ENCODE peak calls at places on chromosome 18, in eight cellular contexts. K is AG20443; T is Right ventricle myocardium superior; Y is B cell; H is foreskin fibroblast; U is Caki2; V is activated naive CD4-positive, alpha-beta T cell treated with anti-CD3 and anti-CD28 coated beads for 36 hours; M is CD8-positive, alpha-beta T cell. O is an unnamed sample.
A peak's percentile ranks its signal among the peaks of the same experiment; 100 is the strongest.

GRCh38 chr18:36942264-36942663 is 113.3 kb downstream of the KIAA1328 start:
- DNase-seq in K (peak; percentile 44), T (no peak), Y (no peak), H (peak; percentile 18), U (no peak), V (peak; percentile 22), M (no peak), O (peak; percentile 71)

GRCh38 chr18:45403341-45404049 is 211.8 kb upstream of the SLC14A2 start:
- DNase-seq in K (no peak), T (no peak), Y (no peak), H (no peak), U (no peak), V (no peak), M (no peak), O (no peak)

GRCh38 chr18:76971149-76971548 is 148.8 kb downstream of the ZNF236 start:
- DNase-seq in K (no peak), T (no peak), Y (peak; percentile 32), H (no peak), U (no peak), V (no peak), M (no peak), O (no peak)

GRCh38 chr18:35141567-35142269 is 99.1 kb upstream of the ZNF397 start:
- DNase-seq in K (no peak), T (no peak), Y (no peak), H (no peak), U (no peak), V (no peak), M (no peak), O (no peak)

GRCh38 chr18:45156941-45157340 is 458.3 kb upstream of the SLC14A2 start:
- DNase-seq in K (no peak), T (no peak), Y (no peak), H (no peak), U (no peak), V (no peak), M (no peak), O (peak; percentile 80)

GRCh38 chr18:57538614-57539013 is 47.9 kb downstream of the FECH start:
- DNase-seq in K (no peak), T (no peak), Y (no peak), H (no peak), U (no peak), V (no peak), M (no peak), O (no peak)

GRCh38 chr18:50138181-50139064 is 56.5 kb downstream of the MYO5B start:
- DNase-seq in K (no peak), T (no peak), Y (no peak), H (no peak), U (no peak), V (no peak), M (no peak), O (no peak)

GRCh38 chr18:37380546-37381110 is 185.0 kb downstream of the CELF4 start:
- DNase-seq in K (no peak), T (no peak), Y (no peak), H (no peak), U (no peak), V (no peak), M (no peak), O (no peak)

GRCh38 chr18:995641-996040 is 91.0 kb downstream of the ADCYAP1 start:
- DNase-seq in K (peak; percentile 33), T (no peak), Y (no peak), H (no peak), U (no peak), V (no peak), M (no peak), O (peak; percentile 89)

GRCh38 chr18:27839141-27839540 is 337.8 kb downstream of the CDH2 start:
- DNase-seq in K (peak; percentile 18), T (no peak), Y (no peak), H (peak; percentile 72), U (peak; percentile 63), V (no peak), M (no peak), O (peak; percentile 85)

GRCh38 chr18:21820035-21820810 is 79.6 kb downstream of the MIB1 start:
- DNase-seq in K (peak; percentile 50), T (no peak), Y (no peak), H (no peak), U (no peak), V (no peak), M (no peak), O (peak; percentile 51)

GRCh38 chr18:14949800-14950415 is 201.9 kb downstream of the ANKRD30B start:
- DNase-seq in K (no peak), T (no peak), Y (no peak), H (no peak), U (peak; percentile 58), V (no peak), M (no peak), O (no peak)

GRCh38 chr18:8994603-8995002 is 107.9 kb upstream of the NDUFV2 start:
- DNase-seq in K (no peak), T (no peak), Y (no peak), H (no peak), U (no peak), V (no peak), M (no peak), O (no peak)

GRCh38 chr18:37309059-37309458 is 256.5 kb downstream of the CELF4 start:
- DNase-seq in K (no peak), T (no peak), Y (no peak), H (no peak), U (no peak), V (no peak), M (no peak), O (peak; percentile 14)

GRCh38 chr18:8684577-8684976 is 20.8 kb upstream of the MTCL1 start:
- DNase-seq in K (no peak), T (no peak), Y (no peak), H (no peak), U (no peak), V (no peak), M (no peak), O (no peak)

GRCh38 chr18:33184918-33185317 is 255.6 kb downstream of the CCDC178 start:
- DNase-seq in K (no peak), T (no peak), Y (no peak), H (no peak), U (no peak), V (no peak), M (no peak), O (no peak)

GRCh38 chr18:79327199-79327545 is 68.6 kb upstream of the NFATC1 start:
- DNase-seq in K (no peak), T (no peak), Y (no peak), H (no peak), U (no peak), V (no peak), M (no peak), O (no peak)

GRCh38 chr18:39655341-39655740 is 2089.7 kb upstream of the CELF4 start:
- DNase-seq in K (no peak), T (no peak), Y (no peak), H (no peak), U (no peak), V (no peak), M (no peak), O (peak; percentile 30)

GRCh38 chr18:78645216-78645615 is 334.4 kb upstream of the SALL3 start:
- DNase-seq in K (no peak), T (no peak), Y (no peak), H (no peak), U (no peak), V (no peak), M (no peak), O (no peak)

GRCh38 chr18:73270919-73271318 is 403.1 kb upstream of the NETO1 start:
- DNase-seq in K (no peak), T (no peak), Y (no peak), H (no peak), U (no peak), V (no peak), M (no peak), O (no peak)

GRCh38 chr18:31614044-31614443 is 22.4 kb downstream of the TTR start:
- DNase-seq in K (no peak), T (no peak), Y (no peak), H (no peak), U (no peak), V (no peak), M (no peak), O (no peak)

GRCh38 chr18:45049548-45050307 is 369.0 kb downstream of the SETBP1 start:
- DNase-seq in K (no peak), T (no peak), Y (no peak), H (no peak), U (no peak), V (no peak), M (no peak), O (peak; percentile 14)

GRCh38 chr18:31586616-31587015 is 5.1 kb upstream of the TTR start:
- DNase-seq in K (no peak), T (no peak), Y (no peak), H (no peak), U (no peak), V (no peak), M (no peak), O (no peak)

GRCh38 chr18:58937204-58937603 is 72.5 kb downstream of the ZNF532 start:
- DNase-seq in K (peak; percentile 34), T (no peak), Y (no peak), H (peak; percentile 38), U (no peak), V (no peak), M (no peak), O (peak; percentile 73)

GRCh38 chr18:34977787-34978532 is 63.3 kb upstream of the MAPRE2 start:
- DNase-seq in K (no peak), T (peak; percentile 77), Y (peak; percentile 48), H (no peak), U (no peak), V (peak; percentile 80), M (peak; percentile 43), O (no peak)

GRCh38 chr18:74516271-74517235 is 17.7 kb upstream of the CNDP1 start:
- DNase-seq in K (no peak), T (no peak), Y (no peak), H (no peak), U (no peak), V (no peak), M (no peak), O (no peak)

GRCh38 chr18:52869942-52870907 is 530.2 kb downstream of the DCC start:
- DNase-seq in K (no peak), T (no peak), Y (no peak), H (no peak), U (no peak), V (no peak), M (no peak), O (no peak)

GRCh38 chr18:62998443-62998842 is 283.1 kb downstream of the PHLPP1 start:
- DNase-seq in K (no peak), T (no peak), Y (no peak), H (no peak), U (no peak), V (no peak), M (no peak), O (no peak)

GRCh38 chr18:8960740-8961657 is 141.5 kb upstream of the NDUFV2 start:
- DNase-seq in K (peak; percentile 77), T (no peak), Y (no peak), H (peak; percentile 72), U (peak; percentile 81), V (no peak), M (no peak), O (peak; percentile 71)

O was measured in fibroblast of pulmonary artery.